ENCODE peak calls at places on chromosome 16, in nine cellular contexts. Q is AG04450, U is BE2C, J is lower leg skin, T is heart left ventricle, Z is breast epithelium, E is IMR-90, M is fibroblast of the aortic adventitia, A is cardiac fibroblast. G is an unnamed sample.

GRCh38 chr16:65524997-65525396 is 403.1 kb upstream of the CDH11 start:
- DNase-seq in Q (peak), U (no peak), J (no peak), T (peak), Z (no peak), E (peak), M (peak), A (peak), G (no peak)

GRCh38 chr16:49472598-49472997 is 99.0 kb downstream of the C16orf78 start:
- DNase-seq in Q (no peak), U (no peak), J (peak), T (peak), Z (no peak), E (no peak), M (no peak), A (no peak), G (peak)

GRCh38 chr16:28569968-28570752 is 16.4 kb downstream of the SGF29 start:
- DNase-seq in Q (no peak), U (no peak), J (no peak), T (no peak), Z (no peak), E (no peak), M (no peak), A (no peak), G (no peak)

GRCh38 chr16:4936991-4937781 is at the start of gene PPL:
- DNase-seq in Q (no peak), U (no peak), J (peak), T (peak), Z (peak), E (no peak), M (no peak), A (no peak), G (peak)

GRCh38 chr16:50252082-50252611 is 14.2 kb upstream of the ADCY7 start:
- DNase-seq in Q (no peak), U (no peak), J (peak), T (no peak), Z (no peak), E (no peak), M (no peak), A (no peak), G (no peak)

GRCh38 chr16:75789237-75789636 is 62.9 kb upstream of the CPHXL start:
- DNase-seq in Q (peak), U (peak), J (no peak), T (no peak), Z (no peak), E (peak), M (peak), A (peak), G (no peak)

GRCh38 chr16:4081577-4082021 is 34.6 kb downstream of the ADCY9 start:
- DNase-seq in Q (no peak), U (no peak), J (peak), T (no peak), Z (no peak), E (peak), M (peak), A (no peak), G (no peak)

GRCh38 chr16:49011807-49012345 is 269.8 kb downstream of the CBLN1 start:
- DNase-seq in Q (no peak), U (no peak), J (peak), T (no peak), Z (no peak), E (no peak), M (no peak), A (no peak), G (no peak)

GRCh38 chr16:67396775-67397450 is 3.6 kb upstream of the TPPP3 start:
- DNase-seq in Q (no peak), U (no peak), J (no peak), T (no peak), Z (no peak), E (no peak), M (no peak), A (no peak), G (no peak)

GRCh38 chr16:27430512-27430911 is 28.5 kb downstream of the IL21R start:
- DNase-seq in Q (no peak), U (no peak), J (peak), T (no peak), Z (no peak), E (no peak), M (no peak), A (no peak), G (no peak)

GRCh38 chr16:3553138-3553923 is 23.9 kb downstream of the NLRC3 start:
- DNase-seq in Q (no peak), U (no peak), J (no peak), T (no peak), Z (no peak), E (peak), M (no peak), A (no peak), G (no peak)

DNA sequence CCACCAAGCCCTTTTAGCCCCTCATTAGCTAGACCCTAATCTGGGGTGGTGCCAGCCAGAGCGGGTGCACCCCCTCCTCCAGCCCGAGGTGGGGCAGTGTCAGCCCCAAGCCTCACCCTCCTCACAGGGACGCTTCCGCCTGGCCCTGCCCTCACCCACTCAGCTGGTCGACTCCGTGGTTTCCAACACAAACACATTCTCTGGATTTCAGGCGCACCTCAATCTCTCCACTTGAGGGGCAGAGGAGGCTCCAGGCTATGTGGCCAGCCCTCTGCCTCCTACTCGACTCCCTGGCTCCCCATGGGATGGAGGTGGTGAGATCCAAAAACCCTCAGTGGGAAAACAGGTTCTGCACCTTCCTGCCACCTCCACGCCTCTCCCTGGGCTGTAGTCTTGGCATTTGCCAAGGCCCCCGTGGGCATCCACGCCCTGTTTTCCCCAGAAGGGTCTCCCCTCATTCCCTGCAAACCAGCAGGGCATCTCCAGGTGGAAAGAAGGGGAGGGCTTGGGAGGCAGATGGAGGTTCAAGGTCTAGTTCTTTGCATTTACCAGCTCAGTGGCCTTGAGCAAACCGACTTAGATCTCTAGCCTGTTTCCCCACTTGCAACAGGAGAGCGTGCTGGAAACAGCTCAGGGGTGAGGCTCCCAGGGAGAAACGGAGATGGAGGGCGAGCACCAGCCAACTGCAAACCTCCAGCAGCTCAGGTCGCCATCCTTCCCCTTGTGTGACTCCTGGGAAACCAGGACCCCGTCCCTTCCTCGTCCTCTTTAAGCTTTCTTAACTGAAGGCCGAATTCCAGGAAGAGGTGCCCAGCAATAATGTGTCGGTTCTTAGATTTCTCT is 1.7 kb downstream of the EMP2 start:
- DNase-seq in Q (no peak), U (no peak), J (no peak), T (peak), Z (peak), E (no peak), M (peak), A (no peak), G (no peak)
- TF ChIP-seq CTCF in Q (no peak), U (no peak), J (no peak), T (no peak), Z (no peak), E (no peak), M (no peak), A (no peak), G (no peak)

DNA sequence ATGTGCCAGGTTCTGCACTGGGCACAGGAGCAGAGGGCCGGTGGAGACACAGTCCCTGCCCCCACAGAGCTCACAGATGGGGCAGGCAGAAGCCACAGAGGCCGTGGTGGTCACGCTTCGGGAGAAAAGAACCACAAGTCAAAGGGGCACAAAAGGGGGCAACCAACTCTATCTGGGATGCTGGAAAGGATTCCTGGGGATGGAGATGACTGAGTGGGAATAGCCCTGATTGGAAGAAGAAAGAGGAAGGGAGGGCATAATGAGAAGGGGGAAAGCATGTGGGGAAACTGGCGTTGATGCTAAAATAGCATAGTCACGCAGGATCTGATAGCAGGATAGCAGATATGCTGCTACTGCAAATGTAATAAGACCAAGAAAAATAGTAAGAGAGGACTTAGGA is 69.7 kb downstream of the VAT1L start:
- DNase-seq in Q (no peak), U (no peak), J (peak), T (no peak), Z (no peak), E (no peak), M (no peak), A (no peak), G (no peak)
- TF ChIP-seq CTCF in Q (no peak), U (no peak), J (no peak), T (no peak), Z (no peak), E (no peak), M (no peak), A (no peak), G (no peak)

GRCh38 chr16:24689128-24689527 is 40.3 kb upstream of the TNRC6A start:
- DNase-seq in Q (no peak), U (peak), J (no peak), T (no peak), Z (no peak), E (peak), M (peak), A (peak), G (no peak)
- TF ChIP-seq CTCF in Q (peak), U (peak), J (no peak), T (peak), Z (no peak), E (peak), M (peak), A (peak), G (peak)

GRCh38 chr16:81730090-81731051 is 48.7 kb upstream of the PLCG2 start:
- DNase-seq in Q (no peak), U (peak), J (peak), T (peak), Z (peak), E (peak), M (peak), A (peak), G (peak)
- TF ChIP-seq CTCF in Q (peak), U (peak), J (no peak), T (peak), Z (peak), E (peak), M (peak), A (peak), G (peak)

DNA sequence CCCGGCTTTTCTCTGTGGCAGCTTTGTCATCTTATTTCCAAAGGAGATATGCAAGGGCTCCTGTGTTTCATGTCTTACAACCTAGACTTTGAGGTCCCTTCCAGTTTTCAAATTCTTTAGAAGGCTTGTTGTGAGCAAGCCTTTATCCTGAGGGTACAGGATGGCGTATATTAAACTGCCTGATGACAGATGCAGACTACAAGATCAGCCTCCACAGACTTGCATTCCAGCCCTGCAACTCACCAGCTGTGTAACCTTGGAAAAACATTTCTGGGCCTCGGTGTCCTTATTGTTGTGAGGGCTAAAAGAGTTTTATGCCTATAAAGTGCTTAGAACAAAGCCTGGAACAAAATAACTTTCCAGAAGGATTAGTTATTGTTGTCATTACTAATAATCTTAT is 25.4 kb upstream of the ABCA3 start:
- DNase-seq in Q (peak), U (no peak), J (no peak), T (no peak), Z (no peak), E (peak), M (peak), A (peak), G (no peak)
- TF ChIP-seq CTCF in Q (no peak), U (no peak), J (no peak), T (no peak), Z (no peak), E (no peak), M (no peak), A (no peak), G (no peak)

GRCh38 chr16:83781-84615 is 6.0 kb downstream of the MPG start:
- DNase-seq in Q (no peak), U (no peak), J (no peak), T (peak), Z (no peak), E (peak), M (peak), A (peak), G (no peak)
- TF ChIP-seq CTCF in Q (no peak), U (peak), J (no peak), T (no peak), Z (no peak), E (no peak), M (peak), A (peak), G (peak)

GRCh38 chr16:82835487-82836160 is 208.9 kb downstream of the CDH13 start:
- DNase-seq in Q (no peak), U (no peak), J (no peak), T (no peak), Z (no peak), E (peak), M (no peak), A (peak), G (no peak)

GRCh38 chr16:82832861-82833260 is 206.1 kb downstream of the CDH13 start:
- DNase-seq in Q (peak), U (no peak), J (no peak), T (no peak), Z (no peak), E (peak), M (peak), A (peak), G (no peak)

GRCh38 chr16:82830944-82831343 is 204.2 kb downstream of the CDH13 start:
- DNase-seq in Q (no peak), U (no peak), J (no peak), T (no peak), Z (no peak), E (no peak), M (no peak), A (no peak), G (no peak)

DNA sequence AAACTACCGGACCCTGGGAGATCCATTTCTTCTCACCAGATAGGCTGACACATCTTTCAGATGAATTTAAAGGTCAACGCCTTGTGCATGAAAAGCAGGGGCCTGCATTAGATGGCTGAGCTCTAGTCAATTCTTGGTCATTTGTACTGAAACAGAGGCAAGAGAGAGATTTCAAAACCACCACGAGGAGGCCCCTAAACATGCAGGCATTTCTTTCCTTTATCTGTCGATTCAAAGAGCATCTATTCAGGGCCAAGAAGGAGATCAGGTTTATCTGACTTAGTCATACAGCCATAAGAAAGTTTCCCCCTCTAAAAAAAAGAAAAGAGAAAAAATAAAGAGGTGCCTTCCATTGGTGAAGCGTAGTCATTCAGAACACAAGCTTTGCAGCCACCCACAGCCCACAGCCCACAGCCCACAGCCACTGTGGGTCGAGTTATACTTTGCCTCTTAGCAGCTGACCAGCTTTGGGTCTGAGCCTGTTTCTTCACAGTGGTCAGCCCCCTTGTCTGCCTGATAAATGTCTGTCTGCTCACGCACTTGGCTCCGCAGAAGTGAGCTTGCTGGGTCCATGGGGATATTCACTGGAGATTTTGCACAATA is 207.5 kb downstream of the CDH13 start:
- DNase-seq in Q (no peak), U (no peak), J (no peak), T (no peak), Z (no peak), E (peak), M (peak), A (no peak), G (no peak)
- TF ChIP-seq CTCF in Q (peak), U (no peak), J (no peak), T (no peak), Z (no peak), E (no peak), M (peak), A (no peak), G (peak)

GRCh38 chr16:2337431-2338296 is 2.9 kb downstream of the ABCA3 start:
- DNase-seq in Q (no peak), U (no peak), J (peak), T (no peak), Z (no peak), E (no peak), M (no peak), A (no peak), G (peak)

GRCh38 chr16:2343211-2343610 is 2.7 kb upstream of the ABCA3 start:
- DNase-seq in Q (no peak), U (no peak), J (no peak), T (no peak), Z (no peak), E (no peak), M (no peak), A (no peak), G (peak)

GRCh38 chr16:2340564-2341455 is at the start of gene ABCA3:
- DNase-seq in Q (peak), U (peak), J (peak), T (peak), Z (peak), E (peak), M (peak), A (peak), G (peak)

GRCh38 chr16:2341456-2342447 is 1.2 kb upstream of the ABCA3 start:
- DNase-seq in Q (no peak), U (no peak), J (peak), T (no peak), Z (no peak), E (no peak), M (no peak), A (no peak), G (peak)

DNA sequence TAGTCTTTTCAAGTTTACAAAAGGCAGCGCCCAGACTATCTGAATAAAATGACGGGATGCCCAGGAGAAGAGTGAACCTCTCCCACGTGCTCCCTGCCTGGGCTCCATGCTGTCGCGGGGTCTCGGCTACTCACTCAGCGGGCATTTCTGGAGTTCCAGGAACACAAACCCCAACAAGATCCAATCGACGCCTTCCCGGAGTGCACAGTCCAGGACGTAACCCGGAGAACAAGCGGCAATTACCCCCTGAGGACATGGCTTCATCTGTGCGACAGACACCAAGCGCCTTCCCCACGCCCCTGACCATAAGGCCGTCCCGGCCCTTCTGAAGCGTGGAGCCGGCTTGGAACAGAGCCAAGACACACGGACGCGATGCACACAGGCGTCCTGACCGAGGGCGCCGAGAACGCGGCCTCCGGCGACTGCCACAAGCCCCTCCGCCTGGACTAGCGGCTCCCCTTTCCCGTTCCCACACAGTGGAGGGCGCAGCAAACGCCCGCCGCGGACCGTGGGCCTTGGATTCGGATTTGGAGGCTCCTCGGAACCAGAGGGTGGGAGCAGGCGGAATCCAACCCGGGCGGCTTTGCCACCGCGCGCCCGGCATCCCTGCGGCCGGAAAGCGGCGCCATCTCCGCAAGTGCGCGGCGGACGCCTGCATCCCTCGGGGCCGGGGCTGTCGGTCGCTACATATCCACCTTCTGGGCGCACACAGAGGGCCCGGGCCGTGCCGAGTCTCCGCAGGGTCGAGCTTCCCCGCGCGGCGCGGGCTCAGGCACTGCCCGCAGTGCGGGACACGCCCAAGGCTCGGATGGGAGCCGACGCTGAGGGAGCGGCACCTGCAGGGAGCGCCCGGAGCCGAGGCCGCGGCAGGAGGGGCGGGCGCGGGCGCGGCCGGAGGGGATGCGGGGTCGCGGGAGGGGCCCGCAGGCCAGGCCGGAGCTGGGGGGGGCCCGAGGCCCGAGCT is 725 bp downstream of the ABCA3 start:
- DNase-seq in Q (no peak), U (peak), J (peak), T (peak), Z (no peak), E (no peak), M (peak), A (peak), G (peak)
- TF ChIP-seq CTCF in Q (no peak), U (no peak), J (no peak), T (peak), Z (no peak), E (no peak), M (no peak), A (no peak), G (no peak)

GRCh38 chr16:68468849-68469248 is 20.5 kb upstream of the SMPD3 start:
- DNase-seq in Q (no peak), U (no peak), J (peak), T (no peak), Z (no peak), E (no peak), M (no peak), A (no peak), G (no peak)
- TF ChIP-seq CTCF in Q (no peak), U (no peak), J (no peak), T (no peak), Z (no peak), E (no peak), M (no peak), A (no peak), G (no peak)

DNA sequence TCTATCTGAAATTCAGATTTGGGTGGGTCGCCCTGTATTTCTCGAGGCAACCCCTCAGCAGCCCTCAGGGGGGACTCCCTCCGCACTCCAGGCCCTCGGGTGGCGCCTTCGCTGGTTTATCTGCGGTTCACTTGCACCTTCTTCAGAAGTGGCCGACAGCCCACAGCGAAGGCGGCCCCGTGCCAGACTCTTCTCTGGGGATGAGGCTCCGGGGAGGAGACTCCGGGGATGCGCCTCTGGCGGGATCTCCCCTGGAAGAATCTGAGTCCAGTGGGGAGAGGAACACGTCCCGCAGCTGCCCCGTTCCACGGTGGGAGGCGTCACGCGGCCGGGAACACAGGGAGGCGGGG is 63.9 kb upstream of the DNAJA2 start:
- DNase-seq in Q (no peak), U (peak), J (peak), T (peak), Z (no peak), E (no peak), M (no peak), A (no peak), G (no peak)
- TF ChIP-seq CTCF in Q (no peak), U (no peak), J (no peak), T (no peak), Z (no peak), E (no peak), M (no peak), A (no peak), G (no peak)